ENCODE peak calls at places on chromosomes 4 and X, in four cellular contexts. H is neural progenitor cell, D is body of pancreas, N is left lung. K is an unnamed sample.

GRCh38 chr4:38442073-38442788 is 221.8 kb upstream of the KLF3 start:
- DNase-seq in H (no peak), N (no peak), D (no peak), K (no peak)

GRCh38 chr4:26746742-26747351 is 113.8 kb upstream of the STIM2 start:
- DNase-seq in H (no peak), D (no peak), N (no peak), K (no peak)

GRCh38 chrX:34880656-34881055 is 61.9 kb upstream of the FAM47B start:
- DNase-seq in D (no peak), N (no peak), H (no peak), K (no peak)

GRCh38 chrX:40154229-40154852 is 56.6 kb upstream of the BCOR start:
- DNase-seq in N (no peak), H (peak; percentile 85), D (peak; percentile 44), K (no peak)

GRCh38 chr4:101304916-101305315 is 42.4 kb downstream of the PPP3CA start:
- DNase-seq in N (no peak), D (no peak), H (peak; percentile 31), K (no peak)

GRCh38 chrX:154482786-154483185 is 3.6 kb downstream of the UBL4A start:
- DNase-seq in D (no peak), H (no peak), N (no peak), K (no peak)

GRCh38 chrX:39331062-39331704 is 529.9 kb downstream of the MID1IP1 start:
- DNase-seq in H (no peak), N (no peak), D (no peak), K (no peak)

GRCh38 chr4:22237155-22237751 is 278.6 kb downstream of the ADGRA3 start:
- DNase-seq in N (peak; percentile 50), H (peak; percentile 76), D (peak; percentile 40), K (peak; percentile 55)

GRCh38 chr4:106238819-106239420 is 77.1 kb downstream of the TBCK start:
- DNase-seq in N (no peak), D (peak; percentile 25), H (peak; percentile 47), K (no peak)

GRCh38 chrX:11641368-11641767 is 24.4 kb downstream of the ARHGAP6 start:
- DNase-seq in H (no peak), D (no peak), N (no peak), K (no peak)

GRCh38 chrX:20372533-20372932 is 105.8 kb upstream of the RPS6KA3 start:
- DNase-seq in D (no peak), N (no peak), H (no peak), K (no peak)

GRCh38 chr4:23368081-23368697 is 521.7 kb downstream of the PPARGC1A start:
- DNase-seq in N (no peak), D (peak; percentile 15), H (peak; percentile 80), K (no peak)

GRCh38 chr4:48073567-48074103 is 57.1 kb downstream of the NIPAL1 start:
- DNase-seq in D (no peak), N (no peak), H (no peak), K (no peak)

GRCh38 chrX:114051667-114052315 is 532.1 kb upstream of the HTR2C start:
- DNase-seq in N (no peak), D (no peak), H (no peak), K (no peak)

GRCh38 chr4:5030152-5030668 is 11.0 kb upstream of the CYTL1 start:
- DNase-seq in H (no peak), N (no peak), D (no peak), K (no peak)

GRCh38 chrX:150478496-150479492 is 89.6 kb upstream of the MTM1 start:
- DNase-seq in H (no peak), N (no peak), D (no peak), K (no peak)

GRCh38 chrX:136304493-136304892 is 3.7 kb downstream of the ADGRG4 start:
- DNase-seq in D (no peak), N (no peak), H (no peak), K (no peak)

GRCh38 chrX:40299502-40300118 is 201.9 kb upstream of the BCOR start:
- DNase-seq in N (no peak), D (no peak), H (no peak), K (no peak)

GRCh38 chrX:128975716-128976115 is 547.6 kb downstream of the SMARCA1 start:
- DNase-seq in H (peak; percentile 68), D (peak; percentile 10), N (no peak), K (no peak)

GRCh38 chr4:76430519-76431388 is 4.3 kb upstream of the SHROOM3 start:
- DNase-seq in N (no peak), D (peak; percentile 48), H (peak; percentile 73), K (no peak)

GRCh38 chr4:6660430-6660829 is 19.9 kb downstream of the MRFAP1 start:
- DNase-seq in N (no peak), D (no peak), H (no peak), K (no peak)

GRCh38 chr4:6659897-6660296 is 19.4 kb downstream of the MRFAP1 start:
- DNase-seq in H (no peak), N (no peak), D (no peak), K (no peak)

GRCh38 chr4:6665320-6665654 is 24.8 kb downstream of the MRFAP1 start:
- DNase-seq in H (no peak), N (no peak), D (no peak), K (no peak)

GRCh38 chr4:6662591-6662990 is 22.1 kb downstream of the MRFAP1 start:
- DNase-seq in H (no peak), N (no peak), D (no peak), K (no peak)

GRCh38 chr4:6663596-6664393 is 23.3 kb downstream of the MRFAP1 start:
- DNase-seq in H (no peak), D (no peak), N (peak; percentile 75), K (no peak)
- H3K4me3 ChIP-seq in H (no peak overlapping the region), D (no peak overlapping the region), N (no peak overlapping the region), K (no peak overlapping the region)

DNA sequence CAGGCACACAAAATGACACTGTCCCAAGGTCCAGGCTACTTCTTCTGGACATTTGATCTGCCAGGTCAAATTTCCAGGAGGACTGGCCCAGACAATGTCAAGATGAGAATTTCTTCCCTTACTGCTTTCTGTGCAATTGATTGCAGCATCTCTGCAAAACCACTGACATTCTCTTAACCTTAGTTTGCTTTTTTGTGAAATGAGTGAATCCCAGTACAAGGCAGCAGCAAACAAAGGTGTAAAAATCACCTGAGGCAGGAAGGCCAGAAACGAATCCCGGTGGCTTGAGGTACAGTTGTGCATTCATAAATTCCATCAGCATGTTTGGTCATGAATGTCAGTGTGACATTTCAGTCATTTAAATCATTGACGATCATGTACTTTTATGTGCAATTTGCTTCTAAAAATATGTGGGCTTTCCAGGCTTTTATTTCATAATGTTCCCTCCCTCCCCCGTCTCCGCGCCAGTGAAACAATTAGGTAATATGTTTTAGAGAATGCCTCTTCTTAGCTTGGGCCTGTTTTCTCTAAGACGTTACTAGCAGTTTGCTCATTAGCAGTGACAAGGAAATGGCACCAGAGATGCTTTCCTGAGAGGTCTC is 39.2 kb downstream of the NHS start:
- DNase-seq in N (no peak), H (no peak), D (no peak), K (no peak)
- H3K4me1 ChIP-seq in N (no peaks in the 10 kb centered on the region), H (peaks cover 30% of the 10 kb centered on the region), D (no peaks in the 10 kb centered on the region), K (no peaks in the 10 kb centered on the region)

GRCh38 chr4:10623862-10624261 is 60.7 kb downstream of the CLNK start:
- DNase-seq in H (no peak), N (no peak), D (no peak), K (no peak)
- H3K27ac ChIP-seq in H (no peak overlapping the region), N (no peak overlapping the region), D (no peak overlapping the region), K (no peak overlapping the region)

GRCh38 chrX:69507500-69507789 is 3.3 kb downstream of the NALF2 start:
- DNase-seq in N (no peak), H (no peak), D (no peak), K (no peak)

GRCh38 chrX:69506617-69507499 is 2.7 kb downstream of the NALF2 start:
- DNase-seq in D (no peak), H (no peak), N (no peak), K (no peak)

GRCh38 chrX:69504626-69505612 is 793 bp downstream of the NALF2 start:
- DNase-seq in H (peak; percentile 55), D (no peak), N (no peak), K (no peak)

GRCh38 chrX:69503835-69504625 is at the start of gene NALF2:
- DNase-seq in D (peak; percentile 51), N (no peak), H (peak; percentile 90), K (no peak)

DNA sequence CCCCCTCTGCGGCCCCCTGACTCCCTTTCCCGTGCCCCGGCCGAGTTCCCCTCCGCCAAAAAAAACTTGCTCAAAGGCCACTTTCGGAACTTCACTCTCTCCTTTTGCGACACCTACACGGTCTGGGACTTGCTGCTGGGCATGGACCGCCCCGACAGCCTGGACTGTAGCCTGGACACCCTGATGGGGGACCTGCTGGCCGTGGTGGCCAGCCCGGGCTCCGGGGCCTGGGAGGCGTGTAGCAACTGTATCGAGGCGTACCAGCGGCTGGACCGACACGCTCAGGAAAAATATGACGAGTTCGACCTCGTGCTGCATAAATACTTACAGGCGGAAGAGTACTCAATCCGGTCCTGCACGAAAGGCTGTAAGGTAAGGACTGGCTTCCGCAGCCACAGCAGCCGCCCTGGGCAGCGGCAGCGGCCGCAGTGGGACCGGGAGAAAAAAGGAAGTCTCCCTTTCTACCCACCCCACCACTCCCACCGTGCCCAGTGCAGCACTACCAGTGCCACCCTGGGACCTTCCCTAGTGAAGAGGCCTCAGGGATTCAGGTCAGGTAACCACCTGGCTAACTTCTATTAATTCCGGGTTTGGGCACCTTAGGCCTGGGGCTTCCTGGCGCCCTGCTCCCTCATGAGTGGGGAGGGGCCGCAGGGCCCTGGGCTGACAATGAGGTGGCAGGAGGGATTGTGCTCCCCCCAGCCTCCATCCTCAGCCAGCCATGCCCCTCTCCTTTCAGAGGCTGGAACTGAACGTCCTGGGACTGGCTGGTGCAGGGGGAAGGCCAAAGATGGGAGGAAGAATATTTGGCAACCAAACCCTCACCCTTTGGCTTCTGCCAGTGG is 1.9 kb downstream of the NALF2 start:
- DNase-seq in N (no peak), D (no peak), H (peak; percentile 7), K (no peak)
- H3K4me3 ChIP-seq in N (no peak overlapping the region), D (no peak overlapping the region), H (peak overlapping the region; percentile 70), K (no peak overlapping the region)

GRCh38 chr4:126458993-126459392 is 1144.2 kb downstream of the FAT4 start:
- DNase-seq in D (no peak), N (no peak), H (no peak), K (no peak)
- H3K4me1 ChIP-seq in D (no peaks in the 10 kb centered on the region), N (no peaks in the 10 kb centered on the region), H (no peaks in the 10 kb centered on the region), K (no peaks in the 10 kb centered on the region)